ENCODE peak calls at places on chromosomes 1 and 21, in ten cellular contexts. L is CD4-positive, alpha-beta memory T cell; A is DMS79; G is neuronal stem cell; X is DMS153; P is AML-193; V is globus pallidus; T is ovary; E is activated CD4-positive, alpha-beta T cell treated with anti-CD3 and anti-CD28 coated beads, Interleukin-2, amount 10 ng/mL, durations not matched to agents 7 days and 5 days; J is progenitor cell of endocrine pancreas. Q is an unnamed sample.

GRCh38 chr1:42737986-42738677 is 1.9 kb downstream of the CLDN19 start:
- DNase-seq in G (no peak), X (no peak), L (no peak), V (no peak), J (no peak), T (no peak), E (no peak), P (no peak), A (no peak), Q (no peak)

GRCh38 chr1:8962812-8963669 is 17.4 kb downstream of the CA6 start:
- DNase-seq in G (no peak), T (no peak), X (peak; percentile 68), V (no peak), J (peak; percentile 18), E (peak; percentile 31), L (no peak), A (peak; percentile 59), P (peak; percentile 74), Q (peak; percentile 59)

GRCh38 chr1:84632142-84632541 is 57.9 kb upstream of the CTBS start:
- DNase-seq in A (no peak), E (no peak), J (no peak), P (no peak), V (no peak), G (no peak), L (no peak), X (no peak), T (no peak), Q (no peak)

GRCh38 chr1:2968471-2968881 is 52.8 kb upstream of the ACTRT2 start:
- DNase-seq in X (peak; percentile 83), J (no peak), A (no peak), G (no peak), L (no peak), P (no peak), E (no peak), V (peak; percentile 94), T (no peak), Q (no peak)

GRCh38 chr1:201906336-201906735 is 17.6 kb downstream of the SHISA4 start:
- DNase-seq in X (no peak), J (no peak), A (no peak), T (no peak), L (no peak), G (no peak), E (no peak), V (no peak), P (no peak), Q (no peak)

GRCh38 chr1:52348704-52349301 is 17.2 kb downstream of the CC2D1B start:
- DNase-seq in T (no peak), V (peak; percentile 60), P (no peak), X (no peak), E (no peak), G (no peak), L (no peak), J (no peak), A (no peak), Q (no peak)

GRCh38 chr1:237012789-237013383 is 8.6 kb upstream of the MT1HL1 start:
- DNase-seq in E (no peak), L (no peak), X (peak; percentile 31), V (no peak), P (no peak), T (no peak), A (peak; percentile 15), J (no peak), G (no peak), Q (peak; percentile 91)

GRCh38 chr1:161973924-161974845 is 49.5 kb downstream of the OLFML2B start:
- DNase-seq in V (no peak), L (no peak), T (no peak), P (no peak), J (no peak), E (no peak), A (no peak), G (no peak), X (no peak), Q (no peak)

GRCh38 chr1:235078927-235079381 is 49.7 kb downstream of the TOMM20 start:
- DNase-seq in X (no peak), A (no peak), T (no peak), V (no peak), P (no peak), E (no peak), L (no peak), G (no peak), J (no peak), Q (peak; percentile 51)

GRCh38 chr1:168728452-168729404 is at the start of gene DPT:
- DNase-seq in J (no peak), L (no peak), T (no peak), X (no peak), V (no peak), G (no peak), A (no peak), P (no peak), E (no peak), Q (no peak)

GRCh38 chr21:41924355-41924754 is 29.5 kb downstream of the C2CD2 start:
- DNase-seq in V (no peak), J (no peak), E (no peak), A (no peak), L (no peak), X (no peak), P (no peak), T (no peak), G (no peak), Q (no peak)

GRCh38 chr1:14332158-14332557 is 266.3 kb upstream of the KAZN start:
- DNase-seq in E (no peak), J (no peak), G (no peak), P (no peak), X (no peak), T (no peak), L (no peak), V (no peak), A (no peak), Q (no peak)

GRCh38 chr1:228045405-228045804 is 37.1 kb upstream of the ARF1 start:
- DNase-seq in J (no peak), E (no peak), P (no peak), A (no peak), G (no peak), L (no peak), V (no peak), T (no peak), X (no peak), Q (no peak)

GRCh38 chr1:1273152-1273534 is 511 bp downstream of the UBE2J2 start:
- DNase-seq in E (no peak), V (no peak), X (no peak), P (no peak), G (no peak), T (no peak), A (no peak), J (no peak), L (no peak), Q (no peak)

GRCh38 chr1:182166321-182166720 is 104.8 kb upstream of the ZNF648 start:
- DNase-seq in V (no peak), X (no peak), L (no peak), A (no peak), P (no peak), J (no peak), E (no peak), T (no peak), G (no peak), Q (no peak)

GRCh38 chr1:115245227-115245626 is 92.8 kb downstream of the NGF start:
- DNase-seq in P (no peak), A (no peak), G (no peak), J (no peak), L (no peak), E (no peak), X (no peak), T (no peak), V (no peak), Q (no peak)

GRCh38 chr1:6414443-6414844 is 5.3 kb downstream of the HES2 start:
- DNase-seq in L (no peak), G (no peak), V (no peak), A (peak; percentile 34), X (no peak), T (no peak), J (no peak), E (peak; percentile 54), P (no peak), Q (peak; percentile 47)

GRCh38 chr1:236576004-236576403 is 28.3 kb downstream of the HEATR1 start:
- DNase-seq in L (no peak), T (no peak), X (no peak), V (no peak), A (no peak), J (no peak), E (no peak), P (no peak), G (no peak), Q (no peak)

GRCh38 chr1:110610741-110611286 is 4.7 kb upstream of the KCNA2 start:
- DNase-seq in J (no peak), P (no peak), G (no peak), X (no peak), A (no peak), T (no peak), V (no peak), L (no peak), E (no peak), Q (no peak)

GRCh38 chr1:27009601-27010197 is 3.0 kb downstream of the TENT5B start:
- DNase-seq in J (no peak), L (no peak), A (no peak), V (no peak), G (no peak), E (no peak), X (no peak), T (no peak), P (no peak), Q (no peak)

GRCh38 chr1:54331091-54331772 is 75.0 kb downstream of the SSBP3 start:
- DNase-seq in P (no peak), G (no peak), T (no peak), V (peak; percentile 68), L (no peak), A (peak; percentile 56), E (no peak), X (no peak), J (no peak), Q (no peak)

GRCh38 chr1:119475866-119476439 is 31.1 kb upstream of the HSD3B1 start:
- DNase-seq in V (no peak), L (no peak), J (peak; percentile 56), X (peak; percentile 55), G (peak; percentile 37), E (peak; percentile 30), A (peak; percentile 9), P (no peak), T (peak; percentile 13), Q (peak; percentile 44)

GRCh38 chr1:225580180-225581099 is 72.5 kb downstream of the ENAH start:
- DNase-seq in A (no peak), T (no peak), P (no peak), E (no peak), J (no peak), G (no peak), L (no peak), V (no peak), X (no peak), Q (no peak)